ENCODE peak calls at places on chromosomes 6 and 20, in four cellular contexts. O is RCC 7860, F is D341Med, U is epithelial cell of esophagus. I is an unnamed sample.

GRCh38 chr6:129501401-129502051 is 208.5 kb downstream of the ARHGAP18 start:
- DNase-seq in F (no peak), U (peak), O (peak), I (no peak)

GRCh38 chr6:18147160-18147559 is 7.7 kb downstream of the TPMT start:
- DNase-seq in F (no peak), O (peak), U (peak), I (no peak)

GRCh38 chr6:143775326-143775725 is 67.8 kb upstream of the LTV1 start:
- DNase-seq in U (no peak), F (no peak), O (no peak), I (no peak)

GRCh38 chr6:11346516-11346915 is 114.0 kb upstream of the NEDD9 start:
- DNase-seq in F (no peak), U (no peak), O (peak), I (no peak)

GRCh38 chr6:35487653-35488516 is 9.0 kb downstream of the TEAD3 start:
- DNase-seq in O (no peak), F (no peak), U (peak), I (no peak)

GRCh38 chr20:55415567-55416142 is 589.7 kb downstream of the CBLN4 start:
- DNase-seq in F (peak), O (peak), U (peak), I (no peak)

GRCh38 chr6:2396856-2397640 is 151.6 kb upstream of the GMDS start:
- DNase-seq in O (peak), F (no peak), U (peak), I (no peak)

GRCh38 chr6:132498638-132499037 is 14.3 kb downstream of the STX7 start:
- DNase-seq in O (no peak), F (no peak), U (no peak), I (no peak)

GRCh38 chr6:158283304-158284005 is 28.8 kb upstream of the TULP4 start:
- DNase-seq in U (peak), F (peak), O (no peak), I (peak)

GRCh38 chr20:49586967-49587587 is 19.1 kb upstream of the PTGIS start:
- DNase-seq in U (no peak), F (no peak), O (no peak), I (no peak)

GRCh38 chr6:150116195-150116800 is 26.5 kb upstream of the PPP1R14C start:
- DNase-seq in U (peak), O (no peak), F (no peak), I (no peak)

GRCh38 chr6:34241351-34242215 is 4.9 kb downstream of the HMGA1 start:
- DNase-seq in F (peak), O (no peak), U (no peak), I (peak)

GRCh38 chr6:34602318-34603111 is 46.4 kb upstream of the SPDEF start:
- DNase-seq in O (no peak), U (peak), F (peak), I (no peak)

GRCh38 chr6:14079433-14079832 is 38.1 kb upstream of the CD83 start:
- DNase-seq in O (peak), F (no peak), U (peak), I (no peak)

GRCh38 chr20:47468290-47469050 is 33.2 kb upstream of the NCOA3 start:
- DNase-seq in F (no peak), O (no peak), U (no peak), I (no peak)